ENCODE peak calls at places on chromosomes 4 and X, in ten cellular contexts. H is colonic mucosa, Z is tibial artery, E is heart left ventricle, V is SK-N-SH, A is aorta, N is left ventricle myocardium inferior, J is AG04450, B is lung, C is breast epithelium. S is an unnamed sample.

GRCh38 chr4:112523764-112524505 is 8.0 kb upstream of the NEUROG2 start:
- DNase-seq in H (peak), Z (no peak), E (no peak), V (peak), A (peak), N (peak), J (no peak), B (peak), C (no peak), S (no peak)

GRCh38 chrX:131795442-131796229 is 227.5 kb upstream of the STK26 start:
- DNase-seq in H (peak), Z (no peak), E (no peak), V (peak), A (no peak), N (no peak), J (no peak), B (no peak), C (no peak), S (no peak)

GRCh38 chr4:1870578-1871443 is at the start of gene NSD2:
- DNase-seq in H (peak), Z (peak), E (peak), V (peak), A (peak), N (peak), J (peak), B (peak), C (peak), S (peak)

GRCh38 chr4:3462321-3462789 is 751 bp upstream of the DOK7 start:
- DNase-seq in H (no peak), Z (no peak), E (no peak), V (no peak), A (no peak), N (peak), J (no peak), B (no peak), C (no peak), S (no peak)

GRCh38 chr4:88722276-88722780 is 24.7 kb upstream of the NAP1L5 start:
- DNase-seq in H (no peak), Z (no peak), E (peak), V (no peak), A (no peak), N (peak), J (no peak), B (no peak), C (no peak), S (no peak)

GRCh38 chr4:58723954-58724353 is 1613.8 kb upstream of the IGFBP7 start:
- DNase-seq in H (no peak), Z (no peak), E (no peak), V (no peak), A (no peak), N (no peak), J (no peak), B (no peak), C (no peak), S (no peak)

GRCh38 chr4:86595426-86595805 is 1.3 kb downstream of the PTPN13 start:
- DNase-seq in H (no peak), Z (no peak), E (no peak), V (peak), A (no peak), N (no peak), J (no peak), B (no peak), C (no peak), S (no peak)

GRCh38 chr4:65241257-65241997 is 428.9 kb downstream of the EPHA5 start:
- DNase-seq in H (no peak), Z (no peak), E (no peak), V (no peak), A (no peak), N (no peak), J (no peak), B (no peak), C (no peak), S (no peak)

GRCh38 chrX:105698386-105698785 is 124.0 kb upstream of the NRK start:
- DNase-seq in H (no peak), Z (no peak), E (no peak), V (no peak), A (no peak), N (no peak), J (no peak), B (no peak), C (no peak), S (no peak)

GRCh38 chr4:76874176-76874575 is 23.8 kb downstream of the SOWAHB start:
- DNase-seq in H (no peak), Z (no peak), E (no peak), V (peak), A (no peak), N (no peak), J (no peak), B (no peak), C (no peak), S (no peak)

GRCh38 chr4:151415978-151416377 is 7.0 kb downstream of the FHIP1A start:
- DNase-seq in H (no peak), Z (no peak), E (no peak), V (no peak), A (no peak), N (no peak), J (no peak), B (no peak), C (no peak), S (no peak)

GRCh38 chr4:1234296-1234695 is 14.6 kb downstream of the CTBP1 start:
- DNase-seq in H (no peak), Z (peak), E (no peak), V (peak), A (peak), N (peak), J (no peak), B (no peak), C (no peak), S (no peak)

GRCh38 chr4:179728305-179728704 is 2286.1 kb upstream of the AGA start:
- DNase-seq in H (no peak), Z (no peak), E (no peak), V (no peak), A (no peak), N (no peak), J (no peak), B (no peak), C (no peak), S (no peak)

GRCh38 chr4:188218392-188218791 is 79.2 kb downstream of the TRIML1 start:
- DNase-seq in H (no peak), Z (no peak), E (no peak), V (no peak), A (no peak), N (no peak), J (no peak), B (no peak), C (no peak), S (no peak)

GRCh38 chrX:69556094-69557011 is 52.2 kb downstream of the NALF2 start:
- DNase-seq in H (no peak), Z (no peak), E (no peak), V (no peak), A (no peak), N (no peak), J (no peak), B (peak), C (no peak), S (peak)

GRCh38 chrX:123797543-123798447 is 62.1 kb upstream of the XIAP start:
- DNase-seq in H (no peak), Z (no peak), E (no peak), V (no peak), A (no peak), N (no peak), J (no peak), B (no peak), C (no peak), S (peak)

GRCh38 chr4:127045872-127046271 is 586.9 kb upstream of the INTU start:
- DNase-seq in H (no peak), Z (no peak), E (no peak), V (no peak), A (no peak), N (no peak), J (no peak), B (no peak), C (no peak), S (no peak)

GRCh38 chr4:120481711-120482110 is 415.1 kb upstream of the MAD2L1 start:
- DNase-seq in H (no peak), Z (no peak), E (no peak), V (no peak), A (no peak), N (no peak), J (no peak), B (no peak), C (no peak), S (no peak)

GRCh38 chr4:24472514-24473308 is 111.6 kb downstream of the DHX15 start:
- DNase-seq in H (peak), Z (peak), E (peak), V (peak), A (peak), N (peak), J (no peak), B (peak), C (peak), S (peak)

GRCh38 chr4:169810325-169811323 is 52.9 kb upstream of the HPF1 start:
- DNase-seq in H (peak), Z (no peak), E (no peak), V (peak), A (no peak), N (no peak), J (peak), B (peak), C (no peak), S (peak)

GRCh38 chrX:124388562-124388961 is 42.2 kb downstream of the SH2D1A start:
- DNase-seq in H (peak), Z (no peak), E (peak), V (peak), A (no peak), N (no peak), J (no peak), B (peak), C (no peak), S (peak)

GRCh38 chrX:80285131-80285773 is 135.0 kb upstream of the TENT5D start:
- DNase-seq in H (peak), Z (no peak), E (no peak), V (peak), A (no peak), N (no peak), J (no peak), B (no peak), C (no peak), S (no peak)

GRCh38 chr4:23384741-23385140 is 505.1 kb downstream of the PPARGC1A start:
- DNase-seq in H (no peak), Z (no peak), E (no peak), V (no peak), A (no peak), N (no peak), J (no peak), B (no peak), C (no peak), S (peak)

GRCh38 chrX:136635235-136635634 is 12.7 kb upstream of the CD40LG start:
- DNase-seq in H (no peak), Z (no peak), E (no peak), V (no peak), A (no peak), N (no peak), J (no peak), B (no peak), C (no peak), S (no peak)

GRCh38 chr4:89586318-89586717 is 250.6 kb downstream of the SNCA start:
- DNase-seq in H (no peak), Z (no peak), E (no peak), V (no peak), A (no peak), N (no peak), J (no peak), B (no peak), C (no peak), S (no peak)

GRCh38 chr4:8606476-8606875 is 13.9 kb downstream of the CPZ start:
- DNase-seq in H (no peak), Z (no peak), E (no peak), V (no peak), A (no peak), N (no peak), J (no peak), B (no peak), C (no peak), S (no peak)

GRCh38 chr4:17771284-17771908 is 10.0 kb downstream of the FAM184B start:
- DNase-seq in H (no peak), Z (no peak), E (no peak), V (peak), A (no peak), N (no peak), J (no peak), B (peak), C (no peak), S (no peak)

GRCh38 chrX:133151320-133151719 is 54.4 kb upstream of the USP26 start:
- DNase-seq in H (peak), Z (no peak), E (no peak), V (no peak), A (no peak), N (no peak), J (no peak), B (no peak), C (no peak), S (no peak)

GRCh38 chrX:103211012-103211715 is 3.7 kb upstream of the BEX4 start:
- DNase-seq in H (peak), Z (no peak), E (no peak), V (peak), A (peak), N (no peak), J (no peak), B (no peak), C (peak), S (no peak)

GRCh38 chrX:2689773-2690666 is 1.1 kb upstream of the CD99 start:
- DNase-seq in H (peak), Z (no peak), E (no peak), V (peak), A (no peak), N (no peak), J (no peak), B (no peak), C (no peak), S (no peak)

GRCh38 chr4:53960843-53961242 is 103.6 kb downstream of the CHIC2 start:
- DNase-seq in H (no peak), Z (no peak), E (no peak), V (no peak), A (no peak), N (no peak), J (no peak), B (no peak), C (no peak), S (no peak)

GRCh38 chr4:1511441-1512041 is 105.3 kb upstream of the NKX1-1 start:
- DNase-seq in H (peak), Z (no peak), E (peak), V (peak), A (peak), N (peak), J (no peak), B (no peak), C (no peak), S (peak)

GRCh38 chr4:89788243-89789072 is 48.5 kb downstream of the SNCA start:
- DNase-seq in H (no peak), Z (no peak), E (peak), V (no peak), A (peak), N (peak), J (no peak), B (no peak), C (no peak), S (peak)

GRCh38 chrX:45775462-45775861 is 574.8 kb upstream of the DIPK2B start:
- DNase-seq in H (no peak), Z (no peak), E (no peak), V (no peak), A (no peak), N (no peak), J (no peak), B (no peak), C (no peak), S (no peak)
- H3K4me3 ChIP-seq in H (no peak), Z (no peak), E (no peak), V (peak), A (no peak), N (no peak), J (no peak), B (no peak), C (no peak), S (no peak)

GRCh38 chr4:104489731-104490095 is 5.0 kb downstream of the CXXC4 start:
- DNase-seq in H (no peak), Z (no peak), E (no peak), V (no peak), A (no peak), N (no peak), J (no peak), B (no peak), C (no peak), S (no peak)
- H3K4me3 ChIP-seq in H (no peak), Z (no peak), E (no peak), V (no peak), A (no peak), N (no peak), J (no peak), B (no peak), C (no peak), S (no peak)

GRCh38 chrX:19670321-19670750 is 155.0 kb upstream of the MAP3K15 start:
- DNase-seq in H (no peak), Z (no peak), E (no peak), V (no peak), A (no peak), N (no peak), J (peak), B (no peak), C (no peak), S (no peak)
- H3K4me3 ChIP-seq in H (peak), Z (no peak), E (peak), V (peak), A (no peak), N (peak), J (peak), B (no peak), C (no peak), S (no peak)

GRCh38 chr4:70721747-70722146 is at the start of gene RUFY3:
- DNase-seq in H (no peak), Z (peak), E (peak), V (peak), A (no peak), N (no peak), J (peak), B (no peak), C (no peak), S (peak)
- H3K4me3 ChIP-seq in H (no peak), Z (peak), E (peak), V (peak), A (peak), N (peak), J (peak), B (no peak), C (peak), S (peak)

GRCh38 chr4:84502955-84503373 is 3.9 kb upstream of the NKX6-1 start:
- DNase-seq in H (no peak), Z (no peak), E (no peak), V (no peak), A (no peak), N (no peak), J (no peak), B (no peak), C (no peak), S (no peak)

GRCh38 chr4:84502333-84502954 is 3.4 kb upstream of the NKX6-1 start:
- DNase-seq in H (no peak), Z (no peak), E (no peak), V (no peak), A (no peak), N (no peak), J (no peak), B (no peak), C (no peak), S (no peak)

GRCh38 chr4:84503495-84504437 is 4.7 kb upstream of the NKX6-1 start:
- DNase-seq in H (no peak), Z (no peak), E (no peak), V (peak), A (no peak), N (no peak), J (peak), B (no peak), C (no peak), S (peak)

GRCh38 chr4:84501721-84502267 is 2.7 kb upstream of the NKX6-1 start:
- DNase-seq in H (no peak), Z (no peak), E (no peak), V (no peak), A (no peak), N (no peak), J (no peak), B (no peak), C (no peak), S (no peak)

GRCh38 chr4:84504821-84505220 is 5.7 kb upstream of the NKX6-1 start:
- DNase-seq in H (no peak), Z (no peak), E (no peak), V (no peak), A (no peak), N (no peak), J (no peak), B (no peak), C (no peak), S (no peak)
- H3K4me3 ChIP-seq in H (no peak), Z (no peak), E (no peak), V (no peak), A (no peak), N (no peak), J (no peak), B (no peak), C (no peak), S (no peak)

GRCh38 chr4:145982791-145983190 is 44.2 kb upstream of the ZNF827 start:
- DNase-seq in H (no peak), Z (no peak), E (no peak), V (no peak), A (no peak), N (no peak), J (no peak), B (no peak), C (no peak), S (no peak)

GRCh38 chr4:145976680-145977079 is 38.1 kb upstream of the ZNF827 start:
- DNase-seq in H (no peak), Z (no peak), E (no peak), V (no peak), A (no peak), N (no peak), J (no peak), B (no peak), C (no peak), S (no peak)

GRCh38 chr4:145984563-145984962 is 45.9 kb upstream of the ZNF827 start:
- DNase-seq in H (peak), Z (no peak), E (peak), V (no peak), A (no peak), N (no peak), J (no peak), B (no peak), C (no peak), S (no peak)

DNA sequence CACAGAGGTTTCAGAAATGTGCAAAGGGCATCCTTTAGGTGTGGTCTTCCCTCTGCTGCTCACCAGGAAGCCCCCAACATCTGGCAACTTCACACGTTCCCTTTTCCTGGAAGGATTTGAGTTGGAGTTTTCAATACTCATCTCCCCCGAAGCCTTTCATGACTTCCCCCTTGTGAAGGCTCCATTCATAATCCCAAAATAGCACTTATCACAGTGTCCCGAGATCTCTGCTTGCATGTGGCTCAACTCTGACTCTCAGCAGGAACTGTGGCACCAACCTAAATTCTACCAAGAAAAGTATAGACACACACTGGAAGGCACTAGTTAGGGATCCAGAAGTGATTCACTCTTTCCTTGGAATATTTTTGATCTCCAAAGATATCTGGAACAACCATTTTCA is 40.5 kb upstream of the ZNF827 start:
- DNase-seq in H (no peak), Z (no peak), E (no peak), V (no peak), A (no peak), N (no peak), J (no peak), B (no peak), C (no peak), S (no peak)
- H3K4me3 ChIP-seq in H (no peak), Z (no peak), E (no peak), V (no peak), A (no peak), N (no peak), J (no peak), B (no peak), C (no peak), S (no peak)

GRCh38 chr4:175674219-175674618 is 137.8 kb downstream of the GPM6A start:
- DNase-seq in H (no peak), Z (no peak), E (no peak), V (no peak), A (no peak), N (no peak), J (no peak), B (no peak), C (no peak), S (no peak)

GRCh38 chr4:175671491-175671934 is 140.6 kb downstream of the GPM6A start:
- DNase-seq in H (no peak), Z (no peak), E (no peak), V (peak), A (no peak), N (no peak), J (no peak), B (no peak), C (no peak), S (no peak)
- H3K4me3 ChIP-seq in H (no peak), Z (no peak), E (no peak), V (peak), A (no peak), N (peak), J (no peak), B (no peak), C (peak), S (peak)

GRCh38 chr4:6658635-6659075 is 18.2 kb downstream of the MRFAP1 start:
- DNase-seq in H (no peak), Z (no peak), E (peak), V (no peak), A (peak), N (peak), J (no peak), B (no peak), C (peak), S (no peak)
- H3K4me3 ChIP-seq in H (peak), Z (peak), E (peak), V (no peak), A (peak), N (peak), J (peak), B (peak), C (peak), S (peak)

DNA sequence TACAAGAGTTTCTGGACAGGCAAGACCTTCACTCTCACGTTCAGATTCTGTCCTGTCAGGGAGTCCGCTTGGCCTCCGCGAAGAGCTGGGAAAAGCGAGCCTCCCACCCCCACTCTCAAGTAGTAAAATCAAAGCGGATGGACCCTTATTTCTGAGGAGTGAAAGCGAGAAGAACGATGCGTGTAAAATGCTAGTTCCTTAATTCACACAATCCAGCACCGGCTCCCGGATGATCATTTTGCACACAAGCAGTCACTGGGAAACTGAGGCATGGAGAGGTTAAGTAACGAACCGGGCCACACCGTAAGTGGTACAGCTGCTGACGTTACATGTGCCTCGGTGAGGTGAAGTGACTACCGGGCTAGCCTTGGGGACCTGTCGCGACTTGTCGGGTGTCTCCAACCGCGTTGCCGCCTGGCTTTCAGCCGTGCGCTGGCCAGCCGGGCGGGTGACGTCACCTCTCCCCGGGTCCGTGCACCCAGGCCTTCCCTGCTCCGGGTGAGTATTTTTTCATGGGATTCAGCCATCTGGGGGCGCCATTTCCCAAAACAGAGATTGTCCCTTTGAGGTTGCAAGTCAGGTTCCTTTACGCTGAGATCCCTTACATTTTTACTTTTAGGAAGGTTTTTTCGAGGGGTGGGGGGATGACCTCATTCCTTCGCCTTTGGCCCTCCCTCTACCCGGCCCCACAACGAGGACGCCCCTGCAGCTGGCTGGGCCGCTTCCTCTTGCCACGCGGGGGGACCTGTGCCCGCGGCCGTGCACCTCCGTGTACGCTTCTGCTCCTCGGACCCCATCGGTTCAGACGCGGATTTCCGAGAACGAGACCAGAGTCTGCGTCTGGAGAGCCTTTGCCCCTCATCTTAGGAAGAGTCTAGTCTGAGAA is 3.4 kb upstream of the SFRP2 start:
- DNase-seq in H (peak), Z (peak), E (peak), V (peak), A (peak), N (no peak), J (no peak), B (peak), C (no peak), S (no peak)
- H3K4me3 ChIP-seq in H (no peak), Z (peak), E (peak), V (peak), A (no peak), N (peak), J (no peak), B (no peak), C (peak), S (peak)

S was measured in retinal pigment epithelial cell.